ENCODE peak calls at places on chromosomes 12 and 14, in seven cellular contexts. Y, C, I, A, D, J and M are unnamed samples.

GRCh38 chr12:31488737-31489338 is 102.1 kb downstream of the DENND5B start:
- DNase-seq in I (no peak), Y (no peak), C (no peak), D (no peak), A (no peak), J (no peak), M (no peak)

GRCh38 chr14:21267886-21268611 is 1.2 kb downstream of the HNRNPC start:
- DNase-seq in J (no peak), C (no peak), I (no peak), A (no peak), Y (no peak), D (no peak), M (no peak)

GRCh38 chr12:122870867-122871664 is 24.9 kb downstream of the VPS37B start:
- DNase-seq in A (no peak), Y (no peak), D (peak), I (no peak), J (no peak), C (no peak), M (no peak)

GRCh38 chr14:89349196-89350008 is 67.6 kb downstream of the FOXN3 start:
- DNase-seq in Y (no peak), I (no peak), A (no peak), J (no peak), C (no peak), D (peak), M (no peak)

GRCh38 chr12:85462888-85463287 is 182.9 kb downstream of the ALX1 start:
- DNase-seq in D (no peak), J (no peak), I (no peak), Y (no peak), A (no peak), C (no peak), M (no peak)

GRCh38 chr14:71833476-71833875 is 98.8 kb upstream of the RGS6 start:
- DNase-seq in D (no peak), C (no peak), A (no peak), I (no peak), Y (no peak), J (no peak), M (peak)

GRCh38 chr14:84885061-84885460 is 644.9 kb upstream of the FLRT2 start:
- DNase-seq in Y (no peak), J (no peak), D (no peak), A (no peak), C (no peak), I (no peak), M (no peak)

GRCh38 chr12:126055521-126055920 is 990.3 kb downstream of the AACS start:
- DNase-seq in C (no peak), I (no peak), A (no peak), D (no peak), Y (no peak), J (no peak), M (no peak)

GRCh38 chr14:53389207-53389606 is 236.1 kb upstream of the DDHD1 start:
- DNase-seq in A (no peak), C (no peak), J (no peak), D (no peak), I (no peak), Y (no peak), M (no peak)

GRCh38 chr12:34605955-34606748 is 583.9 kb downstream of the ALG10 start:
- DNase-seq in J (no peak), A (no peak), D (peak), I (no peak), Y (no peak), C (no peak), M (no peak)

GRCh38 chr12:13745100-13745678 is 236.2 kb downstream of the GRIN2B start:
- DNase-seq in C (no peak), A (no peak), D (no peak), J (no peak), Y (no peak), I (peak), M (no peak)

GRCh38 chr12:121003650-121004049 is 12.6 kb downstream of the C12orf43 start:
- DNase-seq in C (no peak), J (peak), I (peak), D (no peak), A (no peak), Y (no peak), M (no peak)

GRCh38 chr14:101884537-101885253 is 79.7 kb upstream of the DYNC1H1 start:
- DNase-seq in I (no peak), A (peak), D (no peak), C (no peak), Y (no peak), J (no peak), M (no peak)

GRCh38 chr14:77475432-77476115 is 17.7 kb downstream of the AHSA1 start:
- DNase-seq in Y (no peak), A (no peak), C (no peak), D (no peak), J (no peak), I (no peak), M (no peak)

GRCh38 chr14:81400202-81400678 is at the start of gene STON2:
- DNase-seq in J (no peak), A (peak), I (no peak), D (no peak), Y (peak), C (no peak), M (peak)

GRCh38 chr12:89212339-89212771 is 139.9 kb downstream of the DUSP6 start:
- DNase-seq in C (no peak), I (no peak), D (no peak), J (no peak), Y (no peak), A (no peak), M (no peak)

GRCh38 chr14:101087614-101088394 is 184.3 kb upstream of the RTL1 start:
- DNase-seq in Y (no peak), D (no peak), A (no peak), J (no peak), C (no peak), I (peak), M (no peak)

GRCh38 chr12:16606936-16607335 is 974 bp upstream of the LMO3 start:
- DNase-seq in C (no peak), Y (no peak), D (no peak), I (no peak), A (no peak), J (no peak), M (no peak)

GRCh38 chr14:22850944-22851790 is 14.8 kb downstream of the MMP14 start:
- DNase-seq in Y (no peak), I (no peak), J (no peak), A (no peak), D (no peak), C (no peak), M (no peak)

GRCh38 chr14:56870336-56870735 is 60.1 kb upstream of the OTX2 start:
- DNase-seq in D (no peak), Y (no peak), C (no peak), A (no peak), I (no peak), J (no peak), M (no peak)

GRCh38 chr12:113259499-113259953 is 38.3 kb downstream of the TPCN1 start:
- DNase-seq in C (no peak), Y (no peak), D (peak), I (no peak), A (peak), J (peak), M (no peak)

GRCh38 chr14:93544212-93544611 is 113.5 kb downstream of the UNC79 start:
- DNase-seq in J (no peak), I (no peak), C (no peak), A (no peak), D (no peak), Y (no peak), M (no peak)

GRCh38 chr14:99609245-99610117 is 5.5 kb upstream of the CCDC85C start:
- DNase-seq in I (no peak), D (no peak), J (peak), A (no peak), C (no peak), Y (no peak), M (peak)

GRCh38 chr14:68444449-68445168 is 348.3 kb downstream of the ZFP36L1 start:
- DNase-seq in D (no peak), I (no peak), J (peak), Y (no peak), A (no peak), C (no peak), M (peak)

DNA sequence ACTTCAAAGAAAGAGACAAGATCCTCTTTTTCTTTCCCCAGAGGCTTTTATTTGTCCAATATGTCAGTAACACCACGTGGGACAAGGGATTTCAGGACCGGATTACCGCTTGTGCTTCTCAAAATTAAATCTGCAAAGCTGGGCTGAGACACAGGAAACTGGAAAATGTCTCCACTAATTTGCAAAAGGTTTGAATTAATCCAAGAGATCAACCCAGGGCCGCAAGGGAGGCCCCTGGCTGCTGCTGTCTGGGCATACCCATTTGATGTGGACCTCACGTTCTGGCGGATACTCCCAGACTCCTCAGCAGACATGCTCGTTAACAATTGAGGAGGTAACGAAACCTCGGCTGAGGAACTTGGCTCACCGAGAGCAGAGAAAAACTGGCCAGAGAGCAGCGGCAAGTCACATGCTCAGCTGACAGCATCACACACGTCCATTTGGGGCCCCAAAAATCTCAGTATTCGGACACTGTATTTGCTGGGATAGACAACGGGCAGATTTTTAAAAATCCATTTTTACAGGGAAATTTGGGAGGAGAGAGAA is 180.6 kb downstream of the SLC15A4 start:
- DNase-seq in A (no peak), I (no peak), C (no peak), J (no peak), D (no peak), Y (no peak), M (no peak)
- TF ChIP-seq JUND in A (no peak), I (no peak), C (no peak), J (no peak), D (no peak), Y (no peak), M (no peak)

DNA sequence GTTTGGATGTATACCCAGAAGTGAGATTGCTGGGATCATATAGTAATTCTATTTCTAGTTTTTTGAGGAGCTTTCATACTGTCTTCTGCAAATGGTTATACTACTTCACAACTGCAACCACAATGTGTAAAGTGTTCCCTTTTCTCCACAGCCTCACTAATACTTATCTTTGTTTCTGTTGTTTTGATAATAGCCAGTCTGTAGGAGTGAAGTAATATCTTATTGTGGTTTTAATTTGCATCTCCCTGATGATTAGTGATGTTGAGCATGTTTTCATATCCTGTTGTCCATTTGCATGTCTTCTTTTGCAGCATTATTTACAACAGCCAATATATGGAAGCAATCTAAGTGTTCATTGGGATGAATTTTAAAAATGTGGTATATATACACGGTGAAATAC is 29.9 kb downstream of the GABARAPL1 start:
- DNase-seq in A (no peak), C (no peak), D (no peak), I (no peak), Y (no peak), J (no peak), M (no peak)
- TF ChIP-seq JUND in A (no peak), C (no peak), D (no peak), I (no peak), Y (no peak), J (no peak), M (no peak)

GRCh38 chr14:37901978-37902377 is 305.7 kb upstream of the SSTR1 start:
- DNase-seq in Y (no peak), D (no peak), C (no peak), I (no peak), A (no peak), J (no peak), M (no peak)

GRCh38 chr14:37899365-37899764 is 303.9 kb downstream of the TTC6 start:
- DNase-seq in I (no peak), Y (no peak), C (no peak), A (no peak), D (no peak), J (no peak), M (no peak)

GRCh38 chr14:37900582-37900981 is 305.2 kb downstream of the TTC6 start:
- DNase-seq in C (no peak), Y (no peak), D (no peak), J (no peak), A (no peak), I (no peak), M (no peak)

GRCh38 chr14:37903561-37904191 is 304.0 kb upstream of the SSTR1 start:
- DNase-seq in D (peak), A (peak), C (no peak), J (peak), I (no peak), Y (peak), M (peak)
- TF ChIP-seq JUND in D (no peak), A (no peak), C (no peak), J (no peak), I (no peak), Y (no peak), M (no peak)

GRCh38 chr14:64807588-64807987 is 72.1 kb downstream of the SPTB start:
- DNase-seq in J (no peak), Y (no peak), I (no peak), A (no peak), C (no peak), D (no peak), M (no peak)
- TF ChIP-seq JUND in J (no peak), Y (no peak), I (no peak), A (no peak), C (no peak), D (no peak), M (no peak)

GRCh38 chr12:69331846-69332684 is 16.1 kb upstream of the LYZ start:
- DNase-seq in D (no peak), C (no peak), I (no peak), Y (no peak), J (no peak), A (no peak), M (no peak)

GRCh38 chr12:69331482-69331845 is 16.7 kb upstream of the LYZ start:
- DNase-seq in A (no peak), D (no peak), I (no peak), Y (no peak), C (no peak), J (no peak), M (no peak)

GRCh38 chr12:69330475-69331473 is 17.4 kb upstream of the LYZ start:
- DNase-seq in A (peak), C (no peak), I (peak), Y (no peak), D (peak), J (no peak), M (no peak)

GRCh38 chr12:69332815-69333358 is 15.3 kb upstream of the LYZ start:
- DNase-seq in J (peak), A (no peak), C (no peak), D (no peak), I (no peak), Y (no peak), M (no peak)

GRCh38 chr12:69329669-69330428 is 18.3 kb upstream of the LYZ start:
- DNase-seq in Y (no peak), C (no peak), J (peak), D (no peak), A (no peak), I (no peak), M (peak)
- TF ChIP-seq JUND in Y (no peak), C (no peak), J (no peak), D (no peak), A (no peak), I (no peak), M (no peak)

GRCh38 chr12:67047634-67048033 is 221.5 kb upstream of the CAND1 start:
- DNase-seq in D (no peak), Y (no peak), C (no peak), I (no peak), A (no peak), J (no peak), M (no peak)
- TF ChIP-seq JUND in D (no peak), Y (no peak), C (no peak), I (no peak), A (no peak), J (no peak), M (no peak)

DNA sequence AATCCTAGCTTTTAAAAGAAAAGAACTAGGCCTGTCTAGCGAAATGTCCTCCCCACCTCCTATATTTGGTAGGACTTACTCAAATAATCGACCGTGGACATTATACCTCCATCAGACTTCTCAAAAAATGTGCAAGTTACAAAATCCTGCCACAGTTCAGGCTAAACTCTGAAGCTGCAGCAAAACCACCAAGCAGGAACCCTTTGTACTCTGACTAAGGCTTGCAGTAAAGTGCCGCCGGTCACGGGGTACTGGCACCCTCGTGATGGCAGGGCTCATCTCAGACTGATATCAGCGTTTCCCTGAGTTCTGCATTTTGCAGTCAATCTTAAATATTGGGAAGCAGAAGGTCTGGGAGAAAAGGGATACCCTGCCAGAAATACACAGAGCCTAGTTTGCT is 17.1 kb downstream of the SLC11A2 start:
- DNase-seq in J (no peak), A (no peak), D (no peak), Y (no peak), I (no peak), C (no peak), M (no peak)
- TF ChIP-seq JUND in J (no peak), A (no peak), D (no peak), Y (no peak), I (no peak), C (no peak), M (no peak)

GRCh38 chr12:18281941-18282340 is 20.6 kb downstream of the PIK3C2G start:
- DNase-seq in Y (no peak), C (no peak), J (no peak), I (no peak), A (no peak), D (no peak), M (no peak)
- TF ChIP-seq JUND in Y (no peak), C (no peak), J (no peak), I (no peak), A (no peak), D (peak), M (no peak)

GRCh38 chr12:52020539-52021336 is 14.0 kb downstream of the TAMALIN start:
- DNase-seq in D (peak), C (no peak), I (peak), Y (no peak), J (peak), A (peak), M (peak)

GRCh38 chr12:52023182-52023975 is 16.6 kb downstream of the TAMALIN start:
- DNase-seq in A (peak), C (no peak), Y (peak), D (peak), J (peak), I (peak), M (peak)

GRCh38 chr12:52020126-52020525 is 13.4 kb downstream of the TAMALIN start:
- DNase-seq in Y (no peak), J (no peak), I (no peak), C (no peak), A (no peak), D (no peak), M (no peak)

GRCh38 chr12:52023976-52024688 is 17.4 kb downstream of the TAMALIN start:
- DNase-seq in D (no peak), C (no peak), Y (no peak), I (no peak), J (no peak), A (peak), M (no peak)

GRCh38 chr12:52022841-52023181 is 16.1 kb downstream of the TAMALIN start:
- DNase-seq in A (peak), I (no peak), Y (no peak), D (peak), J (peak), C (no peak), M (peak)
- TF ChIP-seq JUND in A (no peak), I (no peak), Y (no peak), D (no peak), J (no peak), C (no peak), M (no peak)